ENCODE peak calls at places on chromosomes 12 and 14, in nine cellular contexts. Z, L, W, J, O, A, U, C and M are unnamed samples.

GRCh38 chr12:122190842-122191668 is 8.1 kb downstream of the LRRC43 start:
- DNase-seq in C (peak; percentile 90), J (peak; percentile 59), U (peak; percentile 40), W (peak; percentile 91), O (peak; percentile 68), L (peak; percentile 75), A (peak; percentile 43), Z (peak; percentile 81), M (peak; percentile 20)

GRCh38 chr12:15116073-15116472 is 105.1 kb downstream of the RERG start:
- DNase-seq in U (no peak), C (no peak), J (no peak), Z (peak; percentile 34), L (peak; percentile 7), A (no peak), W (no peak), O (no peak), M (no peak)

GRCh38 chr12:127169321-127170270 is 1097.4 kb upstream of the TMEM132C start:
- DNase-seq in J (peak; percentile 6), Z (no peak), O (peak; percentile 59), W (no peak), C (no peak), A (no peak), L (no peak), U (peak; percentile 81), M (peak; percentile 78)

GRCh38 chr12:104220931-104221330 is 5.4 kb downstream of the TXNRD1 start:
- DNase-seq in Z (no peak), J (no peak), O (no peak), A (no peak), C (no peak), L (no peak), W (no peak), U (no peak), M (no peak)

GRCh38 chr12:100668939-100669536 is 95.6 kb downstream of the GAS2L3 start:
- DNase-seq in L (peak; percentile 71), Z (peak; percentile 89), A (peak; percentile 56), W (peak; percentile 89), O (peak; percentile 82), C (peak; percentile 87), U (peak; percentile 53), J (peak; percentile 61), M (peak; percentile 27)

GRCh38 chr14:64806202-64806861 is 73.4 kb downstream of the SPTB start:
- DNase-seq in L (no peak), U (peak; percentile 98), W (no peak), C (peak; percentile 99), A (peak; percentile 80), Z (no peak), J (peak; percentile 92), O (peak; percentile 89), M (peak; percentile 97)

GRCh38 chr12:78118036-78118435 is 287.3 kb downstream of the NAV3 start:
- DNase-seq in L (no peak), Z (peak; percentile 61), J (no peak), O (no peak), C (no peak), A (no peak), W (peak; percentile 74), U (no peak), M (no peak)

GRCh38 chr14:24913026-24913425 is 136.9 kb downstream of the STXBP6 start:
- DNase-seq in O (peak; percentile 28), W (no peak), U (peak; percentile 48), A (no peak), J (no peak), Z (no peak), L (no peak), C (no peak), M (peak; percentile 39)

GRCh38 chr12:85975716-85976115 is 101.6 kb downstream of the NTS start:
- DNase-seq in A (no peak), J (no peak), L (peak; percentile 66), W (no peak), C (no peak), O (no peak), U (no peak), Z (no peak), M (no peak)

GRCh38 chr12:24044973-24045703 is 95.7 kb upstream of the SOX5 start:
- DNase-seq in W (no peak), A (no peak), C (no peak), J (no peak), L (no peak), U (no peak), Z (no peak), O (no peak), M (no peak)

GRCh38 chr14:22843123-22843925 is 6.9 kb downstream of the MMP14 start:
- DNase-seq in Z (no peak), W (no peak), A (no peak), U (no peak), C (no peak), J (no peak), L (no peak), O (no peak), M (no peak)

GRCh38 chr12:104740668-104741067 is 217.4 kb downstream of the SLC41A2 start:
- DNase-seq in Z (no peak), C (no peak), L (no peak), O (no peak), W (no peak), A (no peak), U (no peak), J (no peak), M (no peak)

GRCh38 chr12:102478416-102479098 is 1.8 kb downstream of the IGF1 start:
- DNase-seq in O (no peak), C (no peak), U (peak; percentile 41), Z (peak; percentile 64), A (peak; percentile 6), J (no peak), W (peak; percentile 47), L (no peak), M (peak; percentile 32)

GRCh38 chr12:102479099-102479887 is 1.1 kb downstream of the IGF1 start:
- DNase-seq in C (no peak), Z (peak; percentile 26), L (no peak), U (no peak), J (no peak), A (peak; percentile 7), O (peak; percentile 36), W (no peak), M (peak; percentile 14)

GRCh38 chr12:102480401-102480800 is at the start of gene IGF1:
- DNase-seq in L (peak; percentile 82), Z (no peak), A (no peak), C (no peak), O (peak; percentile 71), W (no peak), U (peak; percentile 65), J (peak; percentile 61), M (peak; percentile 58)

GRCh38 chr12:102481705-102482104 is 1.3 kb upstream of the IGF1 start:
- DNase-seq in O (no peak), Z (no peak), W (no peak), J (no peak), C (no peak), L (no peak), U (no peak), A (no peak), M (no peak)

GRCh38 chr12:102479984-102480383 is 379 bp downstream of the IGF1 start:
- DNase-seq in U (no peak), A (no peak), O (no peak), J (no peak), L (no peak), C (no peak), W (no peak), Z (no peak), M (no peak)
- H3K9ac ChIP-seq in U (no peak overlapping the region), A (no peak overlapping the region), O (no peak overlapping the region), J (no peak overlapping the region), L (no peak overlapping the region), C (no peak overlapping the region), W (no peak overlapping the region), Z (no peak overlapping the region), M (no peak overlapping the region)

GRCh38 chr14:103543140-103543539 is 14.1 kb downstream of the TRMT61A start:
- DNase-seq in W (no peak), L (no peak), Z (no peak), C (no peak), U (no peak), A (no peak), J (no peak), O (no peak), M (no peak)
- H2AFZ ChIP-seq in W (no peak overlapping the region), L (no peak overlapping the region), Z (no peak overlapping the region), C (no peak overlapping the region), U (no peak overlapping the region), A (no peak overlapping the region), J (peak overlapping the region; percentile 33), O (no peak overlapping the region), M (no peak overlapping the region)

DNA sequence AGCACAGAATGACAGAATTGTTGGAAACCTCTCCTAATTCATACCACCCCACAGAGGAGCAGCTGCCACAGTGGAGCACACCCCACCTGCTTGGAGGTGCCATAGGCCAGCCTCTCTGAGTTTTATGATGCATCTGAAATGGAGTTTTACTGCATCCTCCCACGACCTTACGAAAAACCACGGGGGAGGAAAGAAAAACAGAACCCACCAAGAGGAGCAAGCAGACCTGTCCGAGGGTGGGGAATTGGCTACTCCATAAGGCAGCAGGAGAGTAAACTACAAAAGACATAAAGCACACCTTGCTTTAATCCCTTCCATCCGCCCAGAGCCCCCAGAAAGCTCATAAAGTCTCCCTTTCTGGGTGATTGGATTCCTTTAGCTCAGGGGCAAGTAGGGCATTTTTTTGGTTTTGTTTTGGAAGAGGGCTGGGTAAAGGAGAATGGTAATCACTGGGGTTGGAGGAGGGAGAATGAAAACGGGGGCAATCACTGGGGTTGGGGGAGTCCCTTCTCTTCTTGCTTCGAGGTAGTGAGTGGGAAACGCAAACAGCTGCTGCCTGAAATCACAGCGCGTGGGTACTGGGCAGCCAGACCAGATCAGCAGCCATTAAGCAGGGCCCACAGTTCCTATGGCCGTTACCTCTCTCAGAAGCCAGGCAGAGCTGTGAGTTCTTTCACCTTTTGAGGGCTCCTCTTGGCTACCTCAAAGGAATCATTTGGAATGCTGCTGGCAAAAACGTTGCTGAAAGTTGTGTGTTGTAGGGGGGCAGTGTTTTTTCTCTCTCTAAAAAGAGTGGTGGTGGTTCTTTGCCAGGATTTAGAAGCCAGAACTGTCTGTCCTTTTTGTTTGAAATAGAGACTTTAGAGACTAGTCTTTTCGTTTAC is 433.6 kb downstream of the ZFP36L1 start:
- DNase-seq in L (no peak), U (no peak), J (no peak), Z (peak; percentile 8), W (no peak), A (no peak), C (no peak), O (no peak), M (no peak)
- H3K4me2 ChIP-seq in L (no peak overlapping the region), U (no peak overlapping the region), J (no peak overlapping the region), Z (peak overlapping the region; percentile 11), W (no peak overlapping the region), A (no peak overlapping the region), C (no peak overlapping the region), O (no peak overlapping the region), M (no peak overlapping the region)

GRCh38 chr12:49033611-49034286 is 15.2 kb upstream of the PRKAG1 start:
- DNase-seq in L (no peak), Z (no peak), C (no peak), A (no peak), U (no peak), W (no peak), O (no peak), J (no peak), M (no peak)

GRCh38 chr12:49036029-49036428 is 17.5 kb upstream of the PRKAG1 start:
- DNase-seq in Z (no peak), W (no peak), C (no peak), J (no peak), U (no peak), L (no peak), A (no peak), O (no peak), M (no peak)

GRCh38 chr12:49032276-49032675 is 13.7 kb upstream of the PRKAG1 start:
- DNase-seq in C (no peak), J (no peak), A (no peak), W (no peak), L (no peak), O (no peak), U (no peak), Z (no peak), M (no peak)

GRCh38 chr12:49032679-49033447 is 14.3 kb upstream of the PRKAG1 start:
- DNase-seq in O (no peak), C (no peak), A (no peak), W (no peak), U (no peak), J (no peak), L (no peak), Z (no peak), M (no peak)

GRCh38 chr12:49034287-49034622 is 15.7 kb upstream of the PRKAG1 start:
- DNase-seq in Z (no peak), C (no peak), W (no peak), J (no peak), U (no peak), A (no peak), O (no peak), L (no peak), M (no peak)
- H3K9ac ChIP-seq in Z (no peak overlapping the region), C (no peak overlapping the region), W (no peak overlapping the region), J (no peak overlapping the region), U (no peak overlapping the region), A (no peak overlapping the region), O (no peak overlapping the region), L (no peak overlapping the region), M (no peak overlapping the region)